ENCODE peak calls at places on chromosomes 4 and X, in five cellular contexts. H is heart left ventricle, B is heart right ventricle, S is left lung, D is astrocyte. A is an unnamed sample. For H3K27me3 and H3K36me3, the result is how much of the 10 kb centered on the place peaks cover.

GRCh38 chrX:154013614-154014360 is 5.9 kb downstream of the IRAK1 start:
- DNase-seq in B (peak), D (no peak), S (peak), H (no peak), A (no peak)

GRCh38 chr4:184680698-184681097 is 31.2 kb downstream of the PRIMPOL start:
- DNase-seq in B (no peak), S (no peak), H (no peak), D (no peak), A (peak)

GRCh38 chr4:39505581-39505980 is 21.7 kb downstream of the UGDH start:
- DNase-seq in S (no peak), D (no peak), B (no peak), H (no peak), A (no peak)

GRCh38 chr4:123443401-123444297 is 47.1 kb downstream of the SPRY1 start:
- DNase-seq in D (no peak), B (no peak), H (no peak), S (no peak), A (peak)

GRCh38 chr4:71290074-71290473 is 48.7 kb upstream of the SLC4A4 start:
- DNase-seq in S (no peak), B (no peak), H (no peak), D (peak), A (no peak)

GRCh38 chrX:22300130-22300529 is 27.4 kb downstream of the CBLL2 start:
- DNase-seq in D (peak), S (no peak), H (peak), B (no peak), A (no peak)

GRCh38 chrX:136210806-136211205 is 40.4 kb downstream of the MAP7D3 start:
- DNase-seq in S (no peak), D (no peak), B (no peak), H (no peak), A (no peak)

GRCh38 chrX:118727686-118728339 is 407 bp downstream of the IL13RA1 start:
- DNase-seq in S (peak), B (peak), D (peak), H (peak), A (peak)

GRCh38 chr4:20773144-20773997 is 73.1 kb downstream of the PACRGL start:
- DNase-seq in B (no peak), D (peak), S (no peak), H (peak), A (peak)

GRCh38 chr4:41204400-41204978 is 9.9 kb downstream of the APBB2 start:
- DNase-seq in H (peak), S (no peak), B (peak), D (peak), A (no peak)

GRCh38 chr4:70704333-70705145 is 16.2 kb downstream of the UTP3 start:
- DNase-seq in D (peak), H (peak), S (peak), B (peak), A (peak)

GRCh38 chrX:8455600-8455999 is 9.0 kb upstream of the VCX3B start:
- DNase-seq in B (no peak), S (no peak), D (no peak), H (no peak), A (no peak)

GRCh38 chrX:46628406-46629371 is 55.1 kb downstream of the CHST7 start:
- DNase-seq in H (peak), B (peak), D (peak), S (peak), A (no peak)

GRCh38 chr4:168569066-168569908 is 72.4 kb downstream of the PALLD start:
- DNase-seq in S (no peak), D (peak), H (peak), B (no peak), A (peak)

GRCh38 chr4:108171541-108172230 is 3.0 kb upstream of the LEF1 start:
- DNase-seq in D (no peak), S (peak), H (no peak), B (no peak), A (no peak)
- H3K27me3 ChIP-seq in D (under half), S (half or more), H (half or more), B (half or more), A (half or more)

GRCh38 chr4:10089346-10089745 is 27.3 kb downstream of the WDR1 start:
- DNase-seq in S (peak), H (no peak), D (no peak), B (no peak), A (peak)

GRCh38 chr4:10091531-10092181 is 24.9 kb downstream of the WDR1 start:
- DNase-seq in S (peak), D (no peak), H (no peak), B (no peak), A (no peak)

GRCh38 chr4:10092481-10093272 is 23.9 kb downstream of the WDR1 start:
- DNase-seq in S (peak), H (no peak), B (no peak), D (no peak), A (no peak)

GRCh38 chr4:10088135-10089010 is 28.2 kb downstream of the WDR1 start:
- DNase-seq in S (peak), D (no peak), B (peak), H (no peak), A (no peak)

GRCh38 chr4:10090467-10091250 is 25.9 kb downstream of the WDR1 start:
- DNase-seq in D (no peak), B (no peak), H (no peak), S (peak), A (no peak)
- H3K36me3 ChIP-seq in D (half or more), B (under half), H (half or more), S (under half), A (under half)

GRCh38 chr4:67634741-67635140 is 66.2 kb downstream of the UBA6 start:
- DNase-seq in B (no peak), D (no peak), S (no peak), H (no peak), A (no peak)

GRCh38 chr4:67638157-67638556 is 62.8 kb downstream of the UBA6 start:
- DNase-seq in D (no peak), B (no peak), S (no peak), H (no peak), A (no peak)

GRCh38 chr4:67632492-67632891 is 68.5 kb downstream of the UBA6 start:
- DNase-seq in D (no peak), H (no peak), S (no peak), B (no peak), A (no peak)

GRCh38 chr4:67635331-67635730 is 65.6 kb downstream of the UBA6 start:
- DNase-seq in H (no peak), S (no peak), D (no peak), B (no peak), A (no peak)
- H3K27ac ChIP-seq in H (no peak), S (no peak), D (no peak), B (no peak), A (no peak)

GRCh38 chrX:123629502-123629901 is 103.3 kb downstream of the THOC2 start:
- DNase-seq in D (no peak), B (no peak), H (no peak), S (no peak), A (no peak)
- H3K27me3 ChIP-seq in D (under half), B (under half), H (under half), S (under half), A (under half)

DNA sequence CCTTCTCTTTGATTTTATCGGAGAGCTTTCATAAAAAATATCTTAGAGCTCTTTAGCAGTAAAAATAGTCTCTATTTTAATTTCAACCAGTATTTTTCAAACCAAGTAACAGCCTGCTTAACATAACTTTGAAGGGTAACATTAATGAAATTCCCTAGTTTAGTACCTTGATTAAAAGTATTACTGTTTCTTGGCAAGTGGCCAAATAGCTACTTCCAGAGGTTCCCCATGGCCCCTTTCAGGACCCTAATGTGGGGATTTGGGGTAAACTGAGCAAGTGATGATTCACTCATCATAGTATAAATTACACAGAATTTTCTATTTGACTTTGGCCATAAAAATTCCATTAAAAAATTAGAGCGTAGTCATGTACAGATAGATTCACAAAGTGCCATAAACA is 211.0 kb downstream of the CAMK2D start:
- DNase-seq in D (no peak), B (no peak), S (no peak), H (no peak), A (no peak)
- H3K36me3 ChIP-seq in D (under half), B (under half), S (under half), H (under half), A (under half)

DNA sequence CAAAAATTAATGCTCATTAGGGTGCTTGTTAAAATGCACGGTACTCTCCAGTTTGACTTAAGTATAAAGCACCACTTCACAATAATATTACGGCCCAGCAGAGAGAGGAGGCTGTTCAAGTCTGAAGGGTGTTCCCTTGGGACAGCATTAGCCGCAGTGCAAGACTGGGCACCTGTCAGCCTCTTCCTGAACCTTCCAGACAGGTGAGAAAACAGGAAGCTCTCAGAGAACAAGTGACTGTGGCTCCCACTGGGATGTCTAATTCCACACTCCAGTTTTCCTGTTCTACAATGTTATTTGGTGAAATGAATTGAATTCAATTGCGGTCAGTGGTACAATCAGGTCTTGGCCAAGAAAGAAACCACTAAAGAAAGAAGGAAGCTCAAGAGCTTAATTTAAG is 414.4 kb downstream of the SMARCA1 start:
- DNase-seq in D (no peak), B (no peak), S (no peak), H (no peak), A (no peak)
- H3K27ac ChIP-seq in D (no peak), B (no peak), S (no peak), H (no peak), A (no peak)

GRCh38 chrX:107562482-107562881 is 65.8 kb upstream of the PRPS1 start:
- DNase-seq in S (no peak), B (no peak), D (peak), H (no peak), A (no peak)

GRCh38 chrX:107565916-107566602 is 62.3 kb upstream of the PRPS1 start:
- DNase-seq in D (peak), B (no peak), H (no peak), S (no peak), A (no peak)

GRCh38 chrX:107565005-107565404 is 63.3 kb upstream of the PRPS1 start:
- DNase-seq in D (peak), S (no peak), H (no peak), B (no peak), A (no peak)

GRCh38 chrX:107561468-107562215 is 66.7 kb upstream of the PRPS1 start:
- DNase-seq in B (no peak), H (no peak), S (no peak), D (no peak), A (no peak)

DNA sequence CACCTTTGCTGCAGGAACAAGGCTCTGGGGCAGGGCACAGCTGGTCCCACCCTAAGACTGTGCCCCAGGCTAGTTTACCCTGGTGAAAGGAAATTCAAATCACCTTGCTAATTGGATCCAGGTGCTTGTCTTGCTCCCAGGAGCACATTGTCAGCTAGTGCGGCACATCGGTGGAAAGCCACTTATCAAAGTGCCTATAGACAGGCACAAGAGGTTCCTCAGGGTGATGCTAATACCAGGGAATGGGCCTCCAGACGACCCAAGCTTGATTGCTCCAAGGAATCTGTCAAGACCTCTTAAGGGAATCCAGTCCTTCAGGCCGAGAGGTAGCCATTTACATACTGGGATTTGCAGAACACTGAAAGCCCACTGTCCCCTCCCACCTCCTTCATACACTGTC is 64.5 kb upstream of the PRPS1 start:
- DNase-seq in B (no peak), H (no peak), S (no peak), D (no peak), A (no peak)
- H3K27me3 ChIP-seq in B (under half), H (under half), S (under half), D (under half), A (under half)

DNA sequence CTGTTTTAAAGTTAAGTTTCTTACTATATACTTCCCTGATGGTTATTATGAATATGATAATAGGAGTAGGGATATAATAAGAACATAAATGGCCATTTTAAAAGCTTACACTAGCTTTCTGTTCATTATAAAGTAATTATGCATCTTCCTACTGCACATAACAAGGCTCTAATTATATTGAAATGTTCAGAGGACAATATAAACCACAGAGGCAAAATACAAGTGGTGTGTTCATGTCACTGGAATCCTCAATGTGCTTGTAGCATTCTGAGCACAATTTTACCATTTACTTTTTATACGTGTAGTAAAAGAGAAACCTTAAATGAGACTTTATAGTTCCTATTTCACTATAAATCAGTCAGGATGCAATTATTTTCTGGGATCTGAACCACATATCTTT is 268.3 kb downstream of the TMA16 start:
- DNase-seq in S (no peak), B (no peak), D (no peak), H (no peak), A (no peak)
- H3K36me3 ChIP-seq in S (under half), B (under half), D (under half), H (under half), A (under half)

GRCh38 chr4:137510866-137511265 is 21.4 kb downstream of the PCDH18 start:
- DNase-seq in B (no peak), S (no peak), H (no peak), D (peak), A (no peak)

GRCh38 chr4:137514401-137515116 is 17.7 kb downstream of the PCDH18 start:
- DNase-seq in H (no peak), D (no peak), S (no peak), B (no peak), A (no peak)

DNA sequence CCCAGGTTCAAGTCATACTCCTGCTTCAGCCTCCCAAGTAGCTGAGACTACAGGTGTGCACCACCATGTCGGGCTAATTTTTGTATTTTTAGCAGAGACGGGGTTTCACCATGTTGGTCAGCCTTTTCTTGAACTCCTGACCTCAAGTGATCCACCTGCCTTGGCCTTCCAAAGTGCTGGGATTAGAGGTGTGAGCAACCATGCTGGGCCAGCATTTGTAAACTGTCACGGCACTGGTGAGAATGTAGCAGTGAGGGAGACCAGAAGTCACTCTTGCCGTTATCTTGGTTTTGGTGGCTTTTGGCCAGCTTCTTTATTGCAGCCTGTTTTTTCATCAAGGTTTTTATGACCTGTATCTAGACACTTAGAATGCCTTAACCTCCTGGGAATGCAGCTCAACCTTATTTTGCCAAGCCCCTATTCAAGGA is 22.4 kb downstream of the PCDH18 start:
- DNase-seq in S (no peak), B (no peak), D (peak), H (no peak), A (no peak)
- H3K27ac ChIP-seq in S (no peak), B (no peak), D (no peak), H (peak), A (no peak)

DNA sequence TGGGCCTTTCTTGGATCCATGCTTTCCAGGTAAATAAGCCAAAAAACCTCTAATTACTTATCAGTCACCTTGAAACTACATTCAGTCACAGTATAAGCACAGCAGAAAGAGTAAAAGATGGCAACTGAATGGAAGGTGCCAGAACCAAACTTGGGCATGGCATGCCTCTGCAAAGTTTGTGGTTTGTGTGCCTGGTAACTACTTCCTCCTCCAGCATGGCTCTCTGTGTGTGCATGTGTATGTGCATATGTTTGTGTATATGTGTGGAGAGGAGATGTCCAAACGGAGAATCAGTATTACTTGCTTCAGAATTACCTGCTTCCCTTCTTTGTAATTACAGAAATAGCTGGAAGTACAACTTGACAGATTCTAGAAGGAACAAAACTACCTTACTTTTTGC is 67.5 kb downstream of the AGTR2 start:
- DNase-seq in D (no peak), H (no peak), S (no peak), B (no peak), A (no peak)
- H3K27me3 ChIP-seq in D (under half), H (under half), S (under half), B (under half), A (under half)